ENCODE peak calls at places on chromosome 16, in seven cellular contexts. K, J, V, H, Q, P and X are unnamed samples.

GRCh38 chr16:9225527-9226316 is 134.3 kb downstream of the HAPSTR1 start:
- DNase-seq in K (peak), V (no peak), P (no peak), Q (peak), J (no peak), H (no peak), X (no peak)

GRCh38 chr16:11473728-11474127 is 113.0 kb downstream of the LITAF start:
- DNase-seq in Q (no peak), V (no peak), K (no peak), P (no peak), J (no peak), H (no peak), X (no peak)

GRCh38 chr16:72099377-72099818 is 5.8 kb downstream of the DHX38 start:
- DNase-seq in K (peak), Q (peak), J (no peak), H (no peak), P (peak), V (peak), X (peak)

GRCh38 chr16:12901597-12902436 is at the start of gene SHISA9:
- DNase-seq in K (no peak), J (no peak), V (no peak), H (no peak), Q (no peak), P (no peak), X (peak)

GRCh38 chr16:50265716-50266336 is 525 bp upstream of the ADCY7 start:
- DNase-seq in P (no peak), K (no peak), J (no peak), V (no peak), H (peak), Q (no peak), X (no peak)

GRCh38 chr16:85420501-85421337 is 192.4 kb upstream of the GSE1 start:
- DNase-seq in Q (peak), K (peak), V (no peak), P (peak), H (peak), J (peak), X (peak)

GRCh38 chr16:8375208-8375607 is 215.1 kb downstream of the TMEM114 start:
- DNase-seq in P (no peak), V (no peak), K (no peak), H (no peak), Q (no peak), J (no peak), X (no peak)

GRCh38 chr16:68093816-68094613 is 8.8 kb downstream of the NFATC3 start:
- DNase-seq in Q (no peak), V (no peak), K (peak), J (no peak), P (no peak), H (no peak), X (peak)

GRCh38 chr16:28117168-28117565 is 53.7 kb upstream of the GSG1L start:
- DNase-seq in K (no peak), V (no peak), P (no peak), J (peak), H (no peak), Q (no peak), X (no peak)

GRCh38 chr16:22098538-22099255 is 6.4 kb downstream of the VWA3A start:
- DNase-seq in H (no peak), Q (no peak), J (no peak), K (peak), V (peak), P (no peak), X (peak)

GRCh38 chr16:49341706-49342105 is 31.9 kb upstream of the C16orf78 start:
- DNase-seq in K (no peak), P (no peak), H (no peak), J (peak), Q (no peak), V (no peak), X (no peak)

GRCh38 chr16:50310308-50311133 is 44.2 kb downstream of the ADCY7 start:
- DNase-seq in V (no peak), K (no peak), J (peak), Q (no peak), P (no peak), H (peak), X (no peak)

GRCh38 chr16:52456368-52456767 is 90.6 kb downstream of the TOX3 start:
- DNase-seq in J (no peak), P (no peak), K (no peak), H (no peak), Q (no peak), V (no peak), X (no peak)

GRCh38 chr16:53219795-53220194 is 165.0 kb downstream of the CHD9 start:
- DNase-seq in J (no peak), H (no peak), P (no peak), K (peak), V (peak), Q (no peak), X (peak)

GRCh38 chr16:63289834-63290460 is 1253.7 kb upstream of the CDH8 start:
- DNase-seq in J (no peak), K (no peak), P (no peak), Q (peak), H (no peak), V (peak), X (no peak)

GRCh38 chr16:57938936-57939871 is 31.7 kb downstream of the CNGB1 start:
- DNase-seq in Q (no peak), J (no peak), H (peak), V (peak), K (peak), P (no peak), X (peak)

GRCh38 chr16:9820481-9821246 is 361.6 kb downstream of the GRIN2A start:
- DNase-seq in J (no peak), P (no peak), K (no peak), Q (no peak), H (no peak), V (no peak), X (no peak)

GRCh38 chr16:83403751-83404150 is 404.0 kb upstream of the HSBP1 start:
- DNase-seq in K (peak), J (no peak), Q (no peak), V (peak), P (no peak), H (no peak), X (peak)